ENCODE peak calls at places on chromosomes 2 and 18, in four cellular contexts. L is fibroblast of mammary gland, M is prostate gland, C is GM12864. E is an unnamed sample.

GRCh38 chr2:99775585-99775984 is 285.8 kb upstream of the REV1 start:
- DNase-seq in L (peak; percentile 72), C (no peak), M (no peak), E (no peak)

GRCh38 chr2:191109888-191110287 is 40.9 kb downstream of the STAT4 start:
- DNase-seq in L (no peak), C (no peak), M (no peak), E (no peak)

GRCh38 chr2:230492107-230492506 is 76.1 kb downstream of the SP100 start:
- DNase-seq in C (no peak), M (no peak), L (no peak), E (no peak)

GRCh38 chr2:238956676-238957075 is 108.8 kb downstream of the TWIST2 start:
- DNase-seq in L (no peak), M (no peak), C (no peak), E (no peak)

GRCh38 chr2:128786800-128787478 is 468.3 kb upstream of the HS6ST1 start:
- DNase-seq in C (no peak), L (peak; percentile 8), M (no peak), E (no peak)

GRCh38 chr18:20988726-20989125 is 122.9 kb downstream of the ROCK1 start:
- DNase-seq in C (no peak), M (no peak), L (no peak), E (no peak)

GRCh38 chr2:40095003-40095402 is 315.9 kb upstream of the THUMPD2 start:
- DNase-seq in C (no peak), M (no peak), L (peak; percentile 86), E (no peak)

GRCh38 chr18:7173216-7173615 is 55.6 kb upstream of the LAMA1 start:
- DNase-seq in M (no peak), L (no peak), C (no peak), E (no peak)

GRCh38 chr18:34659579-34660517 is 50.2 kb upstream of the DTNA start:
- DNase-seq in L (peak; percentile 96), M (peak; percentile 15), C (no peak), E (no peak)

GRCh38 chr18:11767935-11768334 is 78.9 kb downstream of the GNAL start:
- DNase-seq in C (no peak), L (no peak), M (no peak), E (no peak)

GRCh38 chr2:40369619-40370397 is 82.1 kb downstream of the SLC8A1 start:
- DNase-seq in C (no peak), M (no peak), L (peak; percentile 87), E (no peak)

GRCh38 chr2:46835520-46835919 is 80.1 kb downstream of the MCFD2 start:
- DNase-seq in C (no peak), L (no peak), M (no peak), E (no peak)

GRCh38 chr2:123811846-123812245 is 213.2 kb upstream of the CNTNAP5 start:
- DNase-seq in L (no peak), M (no peak), C (no peak), E (no peak)

GRCh38 chr2:160229591-160229990 is 29.5 kb upstream of the ITGB6 start:
- DNase-seq in C (no peak), L (peak; percentile 51), M (no peak), E (no peak)

GRCh38 chr2:954687-955000 is 4.0 kb downstream of the SNTG2 start:
- DNase-seq in L (no peak), M (no peak), C (no peak), E (no peak)

GRCh38 chr18:22283397-22283796 is 114.0 kb downstream of the GATA6 start:
- DNase-seq in C (no peak), L (peak; percentile 57), M (no peak), E (no peak)

GRCh38 chr2:20446280-20446916 is 476 bp upstream of the RHOB start:
- DNase-seq in M (no peak), C (no peak), L (no peak), E (no peak)

GRCh38 chr2:55616509-55617159 is 788 bp downstream of the PPP4R3B start:
- DNase-seq in C (no peak), M (peak; percentile 29), L (peak; percentile 52), E (peak; percentile 26)

GRCh38 chr2:223837290-223838061 is at the start of gene AP1S3:
- DNase-seq in M (peak; percentile 80), C (peak; percentile 57), L (peak; percentile 37), E (peak; percentile 93)

DNA sequence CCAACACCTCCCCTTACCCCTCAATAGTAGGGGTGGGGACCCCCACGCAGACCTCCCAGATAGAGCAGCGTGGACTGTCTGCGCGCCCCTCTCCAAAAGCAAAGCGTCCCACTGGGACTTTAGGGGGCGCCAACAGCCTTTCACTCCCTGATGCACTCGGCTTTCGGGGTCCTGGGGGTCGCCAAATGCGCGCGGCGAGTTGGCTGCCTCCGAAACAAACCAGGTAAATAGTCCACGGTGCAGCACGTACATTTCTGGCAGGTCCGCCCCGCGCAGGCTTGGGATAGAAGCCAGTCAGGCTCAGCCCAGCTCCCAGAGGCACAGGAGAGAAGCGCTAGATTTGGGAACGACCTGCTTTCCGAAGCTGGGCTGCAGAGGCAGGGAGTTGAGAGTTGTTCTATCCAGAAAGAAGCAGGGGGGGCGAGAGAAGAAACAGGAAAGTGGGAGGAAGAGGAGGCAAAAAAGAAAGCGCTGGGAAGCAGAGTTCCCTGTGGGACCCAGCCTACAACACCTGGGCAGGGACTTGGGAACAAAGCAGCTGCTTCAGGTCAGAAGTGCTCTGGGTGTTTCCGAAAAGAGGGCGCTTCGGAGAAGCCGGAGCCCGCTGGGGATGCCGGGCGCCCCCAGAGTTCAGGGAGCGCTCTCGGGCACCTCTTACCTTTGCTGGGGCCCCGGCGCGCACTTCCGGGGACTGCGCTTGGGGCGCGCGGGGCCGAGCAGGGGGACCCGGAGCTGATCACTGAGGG is 544 bp downstream of the EVA1A start:
- DNase-seq in C (no peak), M (peak; percentile 16), L (peak; percentile 41), E (peak; percentile 39)
- TF ChIP-seq CTCF in C (no peak), M (peak; percentile 37), L (peak; percentile 36), E (no peak)

DNA sequence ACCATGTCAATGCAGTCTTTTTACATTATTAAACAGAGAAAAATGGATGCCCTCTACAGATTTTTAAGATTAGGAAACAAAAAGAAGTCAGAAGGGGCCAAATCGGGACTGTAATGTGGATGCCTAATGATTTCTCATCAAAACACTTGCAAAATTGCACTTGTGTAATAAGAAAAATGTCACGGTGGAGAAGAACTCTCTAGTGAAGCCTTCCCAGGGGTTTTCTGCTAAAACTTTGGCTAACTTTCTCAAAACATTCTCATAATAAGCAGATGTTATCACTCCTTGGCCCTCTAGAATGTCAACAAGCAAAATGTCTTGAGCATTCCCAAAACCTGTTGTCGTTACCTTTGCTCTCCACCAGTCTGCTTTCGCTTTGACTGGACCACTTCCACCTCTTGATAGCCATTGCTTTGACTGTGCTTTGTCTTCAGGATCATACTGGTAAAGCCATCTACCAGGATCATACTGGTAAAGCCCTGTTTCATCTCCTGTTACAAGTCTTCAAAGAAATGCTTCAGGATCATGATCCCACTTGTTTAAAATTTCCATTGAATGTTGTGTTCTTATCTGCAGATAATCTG is 226.8 kb downstream of the TNS1 start:
- DNase-seq in L (no peak), C (no peak), M (no peak), E (no peak)
- TF ChIP-seq CTCF in L (no peak), C (no peak), M (no peak), E (no peak)

GRCh38 chr2:25201265-25201664 is 32.9 kb upstream of the POMC start:
- DNase-seq in C (no peak), L (no peak), M (no peak), E (no peak)
- TF ChIP-seq CTCF in C (peak; percentile 47), L (peak; percentile 19), M (no peak), E (no peak)

GRCh38 chr2:101403745-101404144 is 16.4 kb upstream of the CREG2 start:
- DNase-seq in M (no peak), C (no peak), L (no peak), E (no peak)

GRCh38 chr2:101402637-101403036 is 15.3 kb upstream of the CREG2 start:
- DNase-seq in M (no peak), L (no peak), C (no peak), E (no peak)

GRCh38 chr2:101401316-101401660 is 14.0 kb upstream of the CREG2 start:
- DNase-seq in M (no peak), C (no peak), L (no peak), E (no peak)

GRCh38 chr2:101400516-101401315 is 13.4 kb upstream of the CREG2 start:
- DNase-seq in L (no peak), M (no peak), C (no peak), E (no peak)

DNA sequence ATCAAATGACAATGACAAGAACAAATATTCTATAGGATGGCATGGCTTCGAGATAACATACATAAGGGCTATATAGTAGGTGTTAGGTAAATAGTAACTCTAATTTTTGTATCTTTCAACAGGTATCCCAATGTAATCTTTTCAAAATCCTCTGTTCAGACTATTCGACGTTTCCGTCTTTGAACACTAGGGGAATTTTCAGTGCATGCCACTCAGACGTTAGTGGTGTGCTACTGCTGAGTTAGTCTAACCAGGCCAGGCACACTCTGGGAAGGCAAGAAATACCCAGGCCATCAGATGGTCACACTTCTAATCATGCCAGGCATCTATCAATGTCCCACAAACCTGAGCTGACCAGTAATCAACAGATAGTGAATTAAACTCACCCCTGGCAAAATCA is 14.6 kb upstream of the CREG2 start:
- DNase-seq in C (no peak), L (no peak), M (no peak), E (no peak)
- TF ChIP-seq CTCF in C (peak; percentile 41), L (no peak), M (no peak), E (no peak)